ENCODE peak calls at places on chromosomes 1 and 21, in seven cellular contexts. Q is neuronal stem cell, D is Panc1, L is ovary, N is lung, B is fibroblast of lung, K is PC-9. V is an unnamed sample.

GRCh38 chr1:15170071-15170470 is 16.5 kb downstream of the TMEM51 start:
- DNase-seq in K (no peak), B (no peak), D (no peak), Q (no peak), N (no peak), L (no peak), V (no peak)

GRCh38 chr1:231606712-231607111 is 19.9 kb upstream of the DISC1 start:
- DNase-seq in N (no peak), L (no peak), B (peak; percentile 52), D (no peak), K (peak; percentile 82), Q (no peak), V (no peak)

GRCh38 chr1:118151312-118151937 is 33.6 kb downstream of the SPAG17 start:
- DNase-seq in Q (peak; percentile 55), K (peak; percentile 45), N (peak; percentile 34), L (peak; percentile 25), D (peak; percentile 46), B (peak; percentile 34), V (peak; percentile 29)

GRCh38 chr1:52140633-52141512 is 1.0 kb upstream of the ZFYVE9 start:
- DNase-seq in L (no peak), Q (no peak), K (no peak), N (no peak), B (no peak), D (no peak), V (no peak)

GRCh38 chr1:10865518-10866313 is 69.3 kb upstream of the CASZ1 start:
- DNase-seq in Q (no peak), D (no peak), L (no peak), K (no peak), N (no peak), B (no peak), V (no peak)

GRCh38 chr1:53567458-53568250 is 108.5 kb downstream of the DMRTB1 start:
- DNase-seq in D (no peak), Q (no peak), K (no peak), L (no peak), B (no peak), N (no peak), V (no peak)

GRCh38 chr1:39754026-39754569 is 15.4 kb downstream of the PPIE start:
- DNase-seq in Q (no peak), D (no peak), B (no peak), N (no peak), K (no peak), L (no peak), V (no peak)

GRCh38 chr1:222995230-222995580 is 147.8 kb downstream of the TLR5 start:
- DNase-seq in D (no peak), L (no peak), K (peak; percentile 36), N (no peak), B (no peak), Q (no peak), V (no peak)

GRCh38 chr1:193806079-193807048 is 620.0 kb upstream of the B3GALT2 start:
- DNase-seq in N (no peak), L (no peak), K (no peak), Q (no peak), B (peak; percentile 11), D (no peak), V (no peak)

GRCh38 chr21:38740131-38740530 is 65.6 kb upstream of the ETS2 start:
- DNase-seq in D (no peak), Q (no peak), N (no peak), K (no peak), L (no peak), B (peak; percentile 12), V (no peak)

GRCh38 chr1:237279629-237280028 is 237.6 kb downstream of the RYR2 start:
- DNase-seq in Q (no peak), K (no peak), N (no peak), B (no peak), D (no peak), L (no peak), V (no peak)

GRCh38 chr1:119582801-119583200 is 65.3 kb downstream of the ZNF697 start:
- DNase-seq in D (peak; percentile 15), K (peak; percentile 49), B (peak; percentile 48), Q (peak; percentile 21), N (peak; percentile 47), L (peak; percentile 24), V (peak; percentile 16)

GRCh38 chr1:76568839-76569238 is 298.4 kb upstream of the ST6GALNAC5 start:
- DNase-seq in D (no peak), Q (no peak), K (no peak), N (no peak), B (no peak), L (no peak), V (no peak)

GRCh38 chr21:33268736-33269441 is 2.7 kb downstream of the IL10RB start:
- DNase-seq in B (no peak), Q (no peak), K (peak; percentile 92), L (no peak), D (no peak), N (peak; percentile 93), V (peak; percentile 97)

GRCh38 chr1:36934061-36934460 is 100.3 kb downstream of the GRIK3 start:
- DNase-seq in B (no peak), Q (no peak), K (no peak), D (no peak), N (no peak), L (no peak), V (no peak)

GRCh38 chr1:182699673-182700350 is 15.4 kb upstream of the RGS8 start:
- DNase-seq in D (no peak), B (peak; percentile 23), N (no peak), Q (peak; percentile 35), L (no peak), K (no peak), V (no peak)

GRCh38 chr1:57160594-57160993 is 194.8 kb upstream of the C8B start:
- DNase-seq in K (no peak), B (no peak), N (no peak), Q (no peak), D (no peak), L (no peak), V (no peak)
- H3K36me3 ChIP-seq in K (no peaks in the 10 kb centered on the region), B (no peaks in the 10 kb centered on the region), N (no peaks in the 10 kb centered on the region), Q (no peaks in the 10 kb centered on the region), D (no peaks in the 10 kb centered on the region), L (no peaks in the 10 kb centered on the region), V (no peaks in the 10 kb centered on the region)

DNA sequence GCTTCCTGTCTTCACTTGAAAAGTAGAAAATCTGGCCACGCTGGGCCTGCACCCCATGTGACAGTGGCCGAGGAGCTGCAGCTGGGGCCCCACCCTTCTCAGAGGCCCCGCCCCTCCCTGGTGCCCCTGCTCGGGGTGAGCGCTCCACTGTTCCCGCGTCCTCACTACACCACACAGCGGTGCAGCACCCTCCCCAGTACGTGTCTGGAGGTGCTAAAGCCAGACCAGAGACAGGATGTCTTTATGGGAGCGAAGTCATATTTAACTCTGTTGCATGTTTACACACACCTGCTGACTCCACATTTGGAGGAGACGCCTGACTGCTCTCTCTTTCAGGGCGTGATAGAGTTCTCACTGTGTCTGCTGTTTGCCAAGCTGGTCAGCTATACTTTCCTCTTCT is 48.1 kb downstream of the SLC37A1 start:
- DNase-seq in B (no peak), Q (no peak), K (no peak), D (no peak), N (no peak), L (peak; percentile 4), V (peak; percentile 29)
- H3K36me3 ChIP-seq in B (no peaks in the 10 kb centered on the region), Q (no peaks in the 10 kb centered on the region), K (no peaks in the 10 kb centered on the region), D (no peaks in the 10 kb centered on the region), N (no peaks in the 10 kb centered on the region), L (peaks cover 2% of the 10 kb centered on the region), V (no peaks in the 10 kb centered on the region)

DNA sequence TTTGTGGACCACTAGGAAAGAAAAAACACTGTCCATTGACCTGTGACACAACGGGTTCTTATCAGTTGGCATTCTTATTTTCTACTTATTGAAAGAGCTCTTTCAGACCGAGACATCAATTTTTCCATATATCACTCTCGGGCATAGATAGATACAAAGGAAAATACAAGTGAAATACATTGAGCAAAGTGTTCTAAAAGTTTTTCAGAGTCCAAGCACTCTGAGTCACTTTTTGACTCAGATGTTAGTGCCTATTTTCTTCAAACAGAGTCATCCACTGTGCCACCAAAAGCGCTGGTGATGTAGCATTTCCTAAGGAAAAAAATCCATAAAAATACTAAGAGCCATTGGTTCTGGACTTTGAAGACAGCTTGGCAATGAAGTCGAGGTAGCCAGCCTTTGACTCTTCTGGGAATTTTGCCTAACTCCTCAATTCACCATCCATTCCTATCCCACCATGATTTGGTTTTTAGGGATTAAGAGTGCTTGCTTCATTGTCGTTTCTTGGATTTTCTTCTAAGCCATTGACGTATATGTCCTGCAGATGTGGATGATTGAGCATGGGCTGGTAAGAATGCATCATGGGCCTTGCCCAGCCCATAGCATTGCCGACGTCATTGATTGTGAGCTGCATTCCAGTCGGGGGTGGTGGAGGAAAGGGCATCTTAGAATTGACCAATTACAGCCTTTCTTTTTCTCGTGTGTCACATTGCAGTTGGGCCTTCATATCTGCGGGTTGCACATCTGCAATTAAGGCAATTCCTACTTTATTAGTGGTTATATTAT is 10.6 kb downstream of the GALNT2 start:
- DNase-seq in B (peak; percentile 81), L (no peak), Q (no peak), K (no peak), D (no peak), N (no peak), V (no peak)
- H3K36me3 ChIP-seq in B (no peaks in the 10 kb centered on the region), L (no peaks in the 10 kb centered on the region), Q (no peaks in the 10 kb centered on the region), K (peaks cover 10% of the 10 kb centered on the region), D (no peaks in the 10 kb centered on the region), N (no peaks in the 10 kb centered on the region), V (no peaks in the 10 kb centered on the region)

GRCh38 chr21:36395353-36396111 is 10.3 kb downstream of the CHAF1B start:
- DNase-seq in L (no peak), Q (no peak), N (no peak), D (no peak), B (no peak), K (no peak), V (no peak)

GRCh38 chr21:36400719-36401118 is 15.5 kb downstream of the CHAF1B start:
- DNase-seq in D (no peak), B (no peak), L (no peak), N (no peak), K (no peak), Q (no peak), V (no peak)

GRCh38 chr21:36396971-36397370 is 11.8 kb downstream of the CHAF1B start:
- DNase-seq in N (no peak), Q (no peak), K (no peak), B (no peak), D (no peak), L (no peak), V (no peak)

GRCh38 chr21:36396314-36396713 is 11.1 kb downstream of the CHAF1B start:
- DNase-seq in L (no peak), N (no peak), Q (no peak), D (no peak), B (no peak), K (no peak), V (no peak)

DNA sequence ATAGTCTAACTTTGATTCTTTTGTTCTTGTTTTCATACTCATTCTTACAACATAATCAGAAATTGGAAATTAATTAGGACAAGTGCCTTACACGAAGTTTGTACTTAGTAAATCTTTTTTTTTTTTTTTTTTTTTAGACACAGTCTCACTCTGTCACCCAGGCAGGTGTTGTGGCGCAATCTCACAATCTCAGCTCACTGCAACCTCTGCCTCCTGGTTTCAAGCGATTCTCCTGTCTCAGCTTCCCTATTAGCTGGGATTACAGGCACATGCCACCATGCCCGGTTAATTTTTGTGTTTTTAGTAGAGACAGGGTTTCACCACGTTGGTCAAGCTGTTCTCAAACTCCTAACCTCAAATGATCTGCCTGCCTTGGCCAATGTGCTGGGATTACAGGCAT is 12.4 kb downstream of the CHAF1B start:
- DNase-seq in K (no peak), L (no peak), B (no peak), N (no peak), Q (no peak), D (no peak), V (no peak)
- H3K36me3 ChIP-seq in K (no peaks in the 10 kb centered on the region), L (no peaks in the 10 kb centered on the region), B (peaks cover 3% of the 10 kb centered on the region), N (no peaks in the 10 kb centered on the region), Q (peaks cover 87% of the 10 kb centered on the region), D (no peaks in the 10 kb centered on the region), V (peaks cover 6% of the 10 kb centered on the region)

GRCh38 chr1:225554216-225554812 is 98.6 kb downstream of the ENAH start:
- DNase-seq in K (no peak), N (no peak), Q (no peak), D (no peak), L (no peak), B (no peak), V (peak; percentile 47)
- H3K36me3 ChIP-seq in K (peaks cover 15% of the 10 kb centered on the region), N (peaks cover 4% of the 10 kb centered on the region), Q (peaks cover 89% of the 10 kb centered on the region), D (peaks cover 8% of the 10 kb centered on the region), L (no peaks in the 10 kb centered on the region), B (no peaks in the 10 kb centered on the region), V (no peaks in the 10 kb centered on the region)

V was measured in MM.1S.